ENCODE peak calls at places on chromosome 13, in five cellular contexts. U is IMR-90, H is A549, V is K562, L is H1. N is an unnamed sample.

GRCh38 chr13:29131881-29132668 is 311.9 kb downstream of the MTUS2 start:
- DNase-seq in H (no peak), L (no peak), V (no peak), U (no peak), N (no peak)

GRCh38 chr13:28586585-28587540 is 72.1 kb upstream of the POMP start:
- DNase-seq in L (no peak), U (no peak), H (no peak), V (no peak), N (no peak)

GRCh38 chr13:29508874-29509249 is 86.6 kb downstream of the SLC7A1 start:
- DNase-seq in V (no peak), L (no peak), U (no peak), H (no peak), N (no peak)

GRCh38 chr13:32016631-32017030 is 14.9 kb upstream of the FRY start:
- DNase-seq in H (no peak), V (no peak), U (no peak), L (no peak), N (no peak)

GRCh38 chr13:30734434-30734833 is 909 bp upstream of the ALOX5AP start:
- DNase-seq in U (peak; percentile 74), V (no peak), L (no peak), H (no peak), N (no peak)

GRCh38 chr13:35839746-35840273 is 291.4 kb downstream of the DCLK1 start:
- DNase-seq in U (no peak), V (no peak), L (no peak), H (no peak), N (no peak)

GRCh38 chr13:111460548-111461444 is 140.4 kb downstream of the TEX29 start:
- DNase-seq in V (no peak), L (peak; percentile 54), U (peak; percentile 47), H (peak; percentile 32), N (peak; percentile 15)

GRCh38 chr13:27036236-27036981 is 135.2 kb downstream of the USP12 start:
- DNase-seq in L (no peak), H (peak; percentile 41), U (no peak), V (no peak), N (no peak)

GRCh38 chr13:102839462-102839861 is 6.4 kb upstream of the ERCC5 start:
- DNase-seq in V (no peak), L (no peak), H (no peak), U (peak; percentile 25), N (no peak)

GRCh38 chr13:45705936-45706335 is 3.8 kb downstream of the CBY2 start:
- DNase-seq in U (no peak), H (no peak), V (no peak), L (no peak), N (no peak)

GRCh38 chr13:69474286-69474685 is 633.3 kb upstream of the ATXN8OS start:
- DNase-seq in U (no peak), L (no peak), V (no peak), H (no peak), N (no peak)

GRCh38 chr13:74867460-74867859 is 614.5 kb downstream of the TBC1D4 start:
- DNase-seq in U (no peak), H (no peak), V (no peak), L (no peak), N (no peak)

GRCh38 chr13:33634526-33635111 is 183.3 kb upstream of the RFC3 start:
- DNase-seq in H (no peak), V (no peak), L (no peak), U (no peak), N (no peak)

GRCh38 chr13:60431108-60431700 is 34.2 kb downstream of the TDRD3 start:
- DNase-seq in U (peak; percentile 72), H (peak; percentile 60), V (peak; percentile 18), L (no peak), N (peak; percentile 47)

GRCh38 chr13:85666356-85666755 is 132.9 kb downstream of the SLITRK6 start:
- DNase-seq in H (no peak), V (no peak), L (no peak), U (no peak), N (no peak)

GRCh38 chr13:61258185-61258584 is 157.5 kb downstream of the PCDH20 start:
- DNase-seq in H (no peak), U (no peak), L (no peak), V (no peak), N (no peak)

GRCh38 chr13:108357228-108357627 is 87.7 kb downstream of the TNFSF13B start:
- DNase-seq in V (no peak), H (no peak), L (no peak), U (no peak), N (no peak)

GRCh38 chr13:34412817-34413365 is 529.2 kb upstream of the NBEA start:
- DNase-seq in V (no peak), H (peak; percentile 19), L (no peak), U (no peak), N (no peak)

GRCh38 chr13:110869805-110870706 is 44.8 kb downstream of the ANKRD10 start:
- DNase-seq in H (peak; percentile 96), V (peak; percentile 85), U (peak; percentile 100), L (peak; percentile 59), N (peak; percentile 89)

GRCh38 chr13:33441015-33441414 is 155.5 kb upstream of the STARD13 start:
- DNase-seq in H (peak; percentile 37), L (no peak), U (peak; percentile 47), V (no peak), N (peak; percentile 35)

GRCh38 chr13:20953245-20953931 is 50.8 kb upstream of the XPO4 start:
- DNase-seq in V (no peak), L (no peak), U (no peak), H (peak; percentile 14), N (peak; percentile 91)

GRCh38 chr13:67230774-67231480 is 791 bp upstream of the PCDH9 start:
- DNase-seq in H (peak; percentile 71), V (peak; percentile 27), U (peak; percentile 64), L (peak; percentile 74), N (peak; percentile 9)

GRCh38 chr13:109700176-109700575 is 86.2 kb downstream of the IRS2 start:
- DNase-seq in V (peak; percentile 75), H (peak; percentile 63), U (peak; percentile 24), L (no peak), N (no peak)

GRCh38 chr13:98766120-98766519 is 13.6 kb upstream of the SLC15A1 start:
- DNase-seq in H (no peak), U (no peak), L (no peak), V (no peak), N (no peak)

GRCh38 chr13:24176351-24177101 is 16.0 kb downstream of the SPATA13 start:
- DNase-seq in V (no peak), H (no peak), U (no peak), L (no peak), N (peak; percentile 72)

GRCh38 chr13:96053003-96053703 is at the start of gene UGGT2:
- DNase-seq in U (peak; percentile 94), V (peak; percentile 95), H (peak; percentile 92), L (peak; percentile 88), N (peak; percentile 85)

GRCh38 chr13:50531917-50532899 is 311.3 kb downstream of the DLEU7 start:
- DNase-seq in V (no peak), H (peak; percentile 21), L (no peak), U (peak; percentile 62), N (no peak)
- TF ChIP-seq MAFK in V (no peak), H (no peak), L (no peak), U (no peak), N (no peak)

DNA sequence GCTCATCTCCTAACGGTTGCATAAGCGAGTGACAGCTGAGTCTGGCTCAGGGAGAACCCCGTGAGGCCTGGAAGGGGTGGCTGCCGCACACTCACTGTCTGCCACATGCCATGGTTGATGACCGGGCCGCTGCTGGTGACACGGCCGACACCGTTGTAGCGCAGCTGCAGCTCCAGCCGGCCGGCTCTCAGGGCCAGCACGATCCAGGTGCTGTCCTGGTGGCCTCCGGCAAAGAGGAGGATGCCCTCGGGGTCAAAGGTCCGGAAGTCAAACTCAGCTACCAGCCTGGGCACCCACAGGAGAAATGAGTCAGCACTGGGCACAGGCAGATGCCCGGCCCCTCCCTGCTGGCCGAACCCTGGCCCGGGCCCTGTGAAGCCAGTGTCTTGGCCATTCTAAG is 31.7 kb downstream of the GAS6 start:
- DNase-seq in V (no peak), H (peak; percentile 40), L (no peak), U (no peak), N (no peak)
- TF ChIP-seq MAFK in V (no peak), H (peak; percentile 7), L (no peak), U (no peak), N (no peak)

GRCh38 chr13:97112451-97113152 is 109.5 kb upstream of the MBNL2 start:
- DNase-seq in U (peak; percentile 37), H (no peak), L (no peak), V (no peak), N (no peak)
- TF ChIP-seq MAFK in U (no peak), H (no peak), L (no peak), V (no peak), N (no peak)

DNA sequence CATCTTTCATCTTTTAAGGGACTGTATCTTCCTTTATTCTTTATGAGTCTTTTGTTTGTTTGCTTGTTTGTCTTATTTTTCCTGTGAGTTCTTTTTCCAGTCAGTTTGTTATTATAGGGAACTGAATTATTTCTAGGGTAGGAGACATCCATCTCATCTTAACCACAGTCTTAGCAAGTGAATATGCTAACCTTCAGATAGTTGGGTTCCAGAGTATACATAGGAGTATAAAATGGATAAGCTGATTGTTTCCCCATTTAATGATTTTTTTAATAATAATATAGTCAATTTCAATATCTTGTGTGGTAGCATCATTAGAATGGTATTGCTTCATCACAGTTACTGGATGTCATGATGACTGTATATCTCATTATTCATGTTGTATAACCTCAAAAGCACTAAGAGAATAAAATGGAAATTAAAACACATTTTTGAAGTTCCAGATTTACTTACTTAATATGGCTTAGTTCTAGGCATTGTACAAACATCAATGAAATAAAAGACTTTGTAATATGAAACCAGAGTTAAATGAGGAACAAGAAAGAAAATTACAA is 33.0 kb downstream of the GPC6 start:
- DNase-seq in H (no peak), L (no peak), V (no peak), U (peak; percentile 15), N (no peak)
- TF ChIP-seq MAFK in H (no peak), L (no peak), V (no peak), U (no peak), N (no peak)